ENCODE peak calls at places on chromosomes 7 and 10, in seven cellular contexts. K, G, Q, N, E, R and F are unnamed samples.

GRCh38 chr10:123100030-123100762 is 35.6 kb upstream of the HMX3 start:
- DNase-seq in K (peak), G (no peak), Q (peak), N (no peak), E (no peak), R (peak), F (peak)

GRCh38 chr7:98372993-98373392 is 27.9 kb downstream of the BAIAP2L1 start:
- DNase-seq in K (peak), G (no peak), Q (no peak), N (peak), E (no peak), R (no peak), F (no peak)

GRCh38 chr7:26508481-26508880 is 216.8 kb downstream of the SNX10 start:
- DNase-seq in K (no peak), G (no peak), Q (no peak), N (no peak), E (no peak), R (peak), F (peak)

GRCh38 chr7:65265959-65266519 is 107.6 kb upstream of the ZNF92 start:
- DNase-seq in K (no peak), G (no peak), Q (no peak), N (no peak), E (no peak), R (no peak), F (no peak)

GRCh38 chr10:50988792-50989191 is 85.5 kb upstream of the PRKG1 start:
- DNase-seq in K (peak), G (no peak), Q (peak), N (peak), E (no peak), R (no peak), F (no peak)

GRCh38 chr10:74282853-74283205 is 131.8 kb downstream of the ADK start:
- DNase-seq in K (peak), G (no peak), Q (no peak), N (no peak), E (no peak), R (no peak), F (no peak)

GRCh38 chr10:6624392-6624791 is 44.3 kb upstream of the PRKCQ start:
- DNase-seq in K (no peak), G (no peak), Q (no peak), N (no peak), E (no peak), R (no peak), F (no peak)

GRCh38 chr7:29275493-29275892 is 80.9 kb downstream of the CHN2 start:
- DNase-seq in K (no peak), G (no peak), Q (no peak), N (no peak), E (no peak), R (no peak), F (no peak)

GRCh38 chr7:156080046-156080445 is 267.8 kb upstream of the SHH start:
- DNase-seq in K (no peak), G (no peak), Q (no peak), N (no peak), E (no peak), R (no peak), F (no peak)

GRCh38 chr10:76576276-76576962 is 1061.2 kb downstream of the KCNMA1 start:
- DNase-seq in K (peak), G (no peak), Q (no peak), N (peak), E (no peak), R (no peak), F (no peak)

GRCh38 chr10:68665841-68666240 is 55.2 kb upstream of the CCAR1 start:
- DNase-seq in K (peak), G (no peak), Q (no peak), N (no peak), E (no peak), R (no peak), F (no peak)

GRCh38 chr10:109821672-109822071 is 101.6 kb downstream of the XPNPEP1 start:
- DNase-seq in K (no peak), G (no peak), Q (no peak), N (no peak), E (no peak), R (no peak), F (no peak)

GRCh38 chr10:70477661-70478162 is 855 bp upstream of the PALD1 start:
- DNase-seq in K (peak), G (no peak), Q (peak), N (no peak), E (no peak), R (no peak), F (no peak)

GRCh38 chr10:70430489-70431445 is 10.7 kb downstream of the NODAL start:
- DNase-seq in K (peak), G (no peak), Q (peak), N (peak), E (no peak), R (no peak), F (peak)

GRCh38 chr10:22740180-22740579 is 25.8 kb upstream of the PIP4K2A start:
- DNase-seq in K (peak), G (no peak), Q (peak), N (no peak), E (no peak), R (no peak), F (no peak)

GRCh38 chr7:14834456-14834855 is 68.1 kb downstream of the DGKB start:
- DNase-seq in K (peak), G (no peak), Q (no peak), N (no peak), E (no peak), R (no peak), F (no peak)

GRCh38 chr7:154841731-154842331 is 161.1 kb downstream of the PAXIP1 start:
- DNase-seq in K (no peak), G (peak), Q (peak), N (peak), E (no peak), R (peak), F (no peak)

GRCh38 chr7:109527833-109528232 is 958.2 kb downstream of the DNAJB9 start:
- DNase-seq in K (no peak), G (no peak), Q (no peak), N (no peak), E (no peak), R (no peak), F (no peak)

GRCh38 chr10:59607971-59608370 is 101.7 kb downstream of the SLC16A9 start:
- DNase-seq in K (no peak), G (no peak), Q (no peak), N (no peak), E (no peak), R (no peak), F (no peak)

DNA sequence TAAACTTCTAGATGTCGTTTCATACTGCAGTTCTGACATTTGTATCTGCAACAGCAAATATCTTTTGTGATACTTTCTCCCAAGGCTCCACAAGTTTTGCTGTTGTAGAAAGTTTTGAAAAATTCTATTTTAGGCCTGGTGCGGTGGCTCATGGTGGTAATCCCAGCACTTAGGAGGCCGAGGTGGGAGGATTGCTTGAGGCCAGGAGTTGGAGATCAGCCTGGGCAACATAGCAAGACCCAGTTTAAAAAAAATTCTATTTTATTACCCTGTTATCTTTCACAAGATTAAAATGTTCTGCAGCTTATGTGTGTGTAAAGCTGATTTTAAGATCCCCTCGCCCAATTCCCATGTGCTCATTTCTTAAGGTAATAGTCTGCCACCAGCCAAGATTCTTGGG is 1.4 kb downstream of the SND1 start:
- DNase-seq in K (no peak), G (no peak), Q (no peak), N (no peak), E (no peak), R (no peak), F (no peak)
- H2BK5ac ChIP-seq in K (no peak), G (no peak), Q (no peak), N (no peak), E (no peak), R (no peak), F (no peak)

GRCh38 chr10:102779680-102780079 is 35.9 kb downstream of the WBP1L start:
- DNase-seq in K (no peak), G (no peak), Q (no peak), N (no peak), E (no peak), R (peak), F (no peak)

GRCh38 chr10:102776779-102777417 is 33.1 kb downstream of the WBP1L start:
- DNase-seq in K (peak), G (peak), Q (peak), N (peak), E (peak), R (peak), F (peak)

GRCh38 chr10:102778781-102779180 is 35.0 kb downstream of the WBP1L start:
- DNase-seq in K (no peak), G (no peak), Q (no peak), N (no peak), E (no peak), R (no peak), F (no peak)

GRCh38 chr10:102775973-102776669 is 32.4 kb downstream of the WBP1L start:
- DNase-seq in K (peak), G (no peak), Q (peak), N (peak), E (no peak), R (peak), F (peak)

GRCh38 chr10:102777696-102778530 is 34.2 kb downstream of the WBP1L start:
- DNase-seq in K (no peak), G (no peak), Q (peak), N (no peak), E (no peak), R (peak), F (peak)
- H2AK5ac ChIP-seq in K (peak), G (no peak), Q (peak), N (peak), E (peak), R (peak), F (no peak)

GRCh38 chr10:11853468-11853867 is 30.3 kb downstream of the PROSER2 start:
- DNase-seq in K (no peak), G (no peak), Q (no peak), N (no peak), E (no peak), R (no peak), F (no peak)
- H3K4ac ChIP-seq in K (no peak), G (no peak), Q (no peak), N (no peak), E (no peak), R (no peak), F (no peak)

GRCh38 chr7:113715262-113715661 is 203.5 kb downstream of the PPP1R3A start:
- DNase-seq in K (no peak), G (no peak), Q (no peak), N (no peak), E (no peak), R (no peak), F (no peak)
- H2BK5ac ChIP-seq in K (no peak), G (no peak), Q (no peak), N (no peak), E (no peak), R (no peak), F (no peak)

DNA sequence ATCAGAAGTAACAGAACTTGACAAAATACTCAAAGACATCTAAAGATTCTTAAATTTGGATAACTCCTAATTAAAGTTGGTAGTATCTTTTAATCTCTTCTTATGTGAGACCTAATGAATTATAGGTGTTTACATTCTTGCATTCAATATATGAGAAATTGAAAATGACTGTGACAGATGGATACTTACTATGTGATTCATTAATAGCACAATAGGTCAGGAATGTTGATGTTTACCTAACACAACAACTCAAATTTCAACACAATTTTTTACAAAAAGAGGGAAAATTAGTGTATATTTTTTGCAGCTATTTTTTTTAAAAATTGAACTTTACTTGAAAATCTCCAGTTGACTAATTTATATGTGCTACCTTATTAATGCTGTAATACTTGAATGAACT is 31.7 kb upstream of the MCU start:
- DNase-seq in K (no peak), G (no peak), Q (no peak), N (no peak), E (no peak), R (no peak), F (no peak)
- H2AK5ac ChIP-seq in K (no peak), G (no peak), Q (no peak), N (no peak), E (no peak), R (no peak), F (no peak)

GRCh38 chr7:140539466-140539865 is 60.2 kb upstream of the MKRN1 start:
- DNase-seq in K (no peak), G (no peak), Q (no peak), N (no peak), E (no peak), R (no peak), F (no peak)
- H3K4ac ChIP-seq in K (no peak), G (peak), Q (no peak), N (peak), E (peak), R (no peak), F (no peak)